ENCODE peak calls at places on chromosomes 11 and 22, in seven cellular contexts. I is transverse colon, F is IMR-90, Q is stomach, Z is brain microvascular endothelial cell, Y is tibial nerve, G is keratinocyte. B is an unnamed sample.
A peak's percentile ranks its signal among the peaks of the same experiment; 100 is the strongest.

GRCh38 chr11:82775736-82776346 is 42.2 kb upstream of the FAM181B start:
- DNase-seq in I (peak; percentile 40), F (peak; percentile 47), Q (no peak), Z (peak; percentile 67), Y (peak; percentile 9), G (no peak), B (no peak)

GRCh38 chr11:114080219-114080618 is 20.7 kb downstream of the ZBTB16 start:
- DNase-seq in I (no peak), F (no peak), Q (no peak), Z (no peak), Y (no peak), G (no peak), B (no peak)

GRCh38 chr11:119889111-119889510 is 160.1 kb upstream of the NECTIN1 start:
- DNase-seq in I (no peak), F (no peak), Q (no peak), Z (no peak), Y (no peak), G (no peak), B (no peak)

GRCh38 chr11:10413268-10413667 is 41.8 kb upstream of the AMPD3 start:
- DNase-seq in I (peak; percentile 33), F (peak; percentile 22), Q (no peak), Z (peak; percentile 36), Y (no peak), G (no peak), B (peak; percentile 33)

GRCh38 chr11:33553486-33553885 is 147.1 kb downstream of the C11orf91 start:
- DNase-seq in I (no peak), F (peak; percentile 43), Q (no peak), Z (no peak), Y (no peak), G (no peak), B (no peak)

GRCh38 chr22:19289475-19290161 is 1.9 kb downstream of the CLTCL1 start:
- DNase-seq in I (no peak), F (peak; percentile 81), Q (no peak), Z (peak; percentile 94), Y (no peak), G (peak; percentile 36), B (no peak)

GRCh38 chr11:35330156-35330889 is 89.0 kb downstream of the SLC1A2 start:
- DNase-seq in I (no peak), F (no peak), Q (no peak), Z (no peak), Y (no peak), G (no peak), B (no peak)

GRCh38 chr11:34223021-34223813 is 117.8 kb downstream of the NAT10 start:
- DNase-seq in I (peak; percentile 68), F (peak; percentile 87), Q (no peak), Z (peak; percentile 50), Y (peak; percentile 72), G (no peak), B (no peak)

GRCh38 chr11:116931206-116931953 is 94.0 kb upstream of the APOA1 start:
- DNase-seq in I (no peak), F (peak; percentile 53), Q (no peak), Z (no peak), Y (no peak), G (peak; percentile 13), B (peak; percentile 26)

GRCh38 chr11:106717222-106717621 is 301.1 kb downstream of the GUCY1A2 start:
- DNase-seq in I (no peak), F (no peak), Q (no peak), Z (no peak), Y (no peak), G (no peak), B (no peak)

GRCh38 chr11:127345819-127346459 is 345.4 kb upstream of the KIRREL3 start:
- DNase-seq in I (no peak), F (peak; percentile 33), Q (no peak), Z (peak; percentile 15), Y (peak; percentile 45), G (no peak), B (peak; percentile 2)

GRCh38 chr11:23090659-23091058 is 230.4 kb upstream of the CCDC179 start:
- DNase-seq in I (no peak), F (no peak), Q (no peak), Z (no peak), Y (no peak), G (no peak), B (no peak)

GRCh38 chr11:117314840-117315239 is 1.2 kb downstream of the BACE1 start:
- DNase-seq in I (no peak), F (no peak), Q (no peak), Z (no peak), Y (no peak), G (no peak), B (no peak)

GRCh38 chr11:41983458-41983857 is 524.0 kb upstream of the LRRC4C start:
- DNase-seq in I (no peak), F (no peak), Q (no peak), Z (no peak), Y (no peak), G (no peak), B (no peak)

GRCh38 chr11:58498464-58498863 is 9.4 kb downstream of the OR5B21 start:
- DNase-seq in I (peak; percentile 8), F (no peak), Q (no peak), Z (no peak), Y (no peak), G (no peak), B (no peak)

GRCh38 chr11:35235944-35236666 is 97.1 kb downstream of the CD44 start:
- DNase-seq in I (peak; percentile 68), F (no peak), Q (peak; percentile 72), Z (no peak), Y (no peak), G (no peak), B (peak; percentile 58)

GRCh38 chr11:1924646-1925372 is 5.3 kb downstream of the TNNT3 start:
- DNase-seq in I (no peak), F (no peak), Q (no peak), Z (no peak), Y (no peak), G (no peak), B (no peak)

GRCh38 chr11:63841554-63841953 is 2.6 kb downstream of the MARK2 start:
- DNase-seq in I (no peak), F (peak; percentile 22), Q (no peak), Z (no peak), Y (no peak), G (no peak), B (no peak)

GRCh38 chr22:39625554-39626537 is 55.3 kb downstream of the CACNA1I start:
- DNase-seq in I (no peak), F (no peak), Q (no peak), Z (no peak), Y (no peak), G (no peak), B (no peak)

GRCh38 chr22:28909375-28909774 is 26.0 kb downstream of the ZNRF3 start:
- DNase-seq in I (no peak), F (peak; percentile 58), Q (no peak), Z (peak; percentile 62), Y (no peak), G (no peak), B (no peak)

GRCh38 chr11:126748097-126748756 is 252.3 kb downstream of the KIRREL3 start:
- DNase-seq in I (no peak), F (no peak), Q (no peak), Z (no peak), Y (no peak), G (no peak), B (no peak)

GRCh38 chr11:132028380-132029240 is 658.2 kb downstream of the NTM start:
- DNase-seq in I (peak; percentile 46), F (peak; percentile 73), Q (peak; percentile 28), Z (no peak), Y (no peak), G (peak; percentile 25), B (no peak)
- TF ChIP-seq CTCF in I (no peak), F (peak; percentile 61), Q (no peak), Z (peak; percentile 79), Y (peak; percentile 21), G (peak; percentile 65), B (no peak)

GRCh38 chr11:47184711-47185304 is 1.4 kb downstream of the PACSIN3 start:
- DNase-seq in I (no peak), F (no peak), Q (peak; percentile 87), Z (no peak), Y (no peak), G (no peak), B (no peak)
- H3K27ac ChIP-seq in I (peak overlapping the region; percentile 91), F (peak overlapping the region; percentile 48), Q (peak overlapping the region; percentile 86), Z (no peak overlapping the region), Y (peak overlapping the region; percentile 93), G (peak overlapping the region; percentile 82), B (no peak overlapping the region)

GRCh38 chr11:107996025-107996776 is 12.5 kb upstream of the CUL5 start:
- DNase-seq in I (peak; percentile 30), F (no peak), Q (peak; percentile 66), Z (no peak), Y (no peak), G (no peak), B (no peak)

GRCh38 chr11:107988397-107989158 is 20.1 kb upstream of the CUL5 start:
- DNase-seq in I (no peak), F (no peak), Q (no peak), Z (no peak), Y (no peak), G (no peak), B (no peak)

GRCh38 chr11:107991868-107992414 is 16.8 kb upstream of the CUL5 start:
- DNase-seq in I (no peak), F (no peak), Q (no peak), Z (no peak), Y (no peak), G (no peak), B (no peak)
- H3K27me3 ChIP-seq in I (no peaks in the 10 kb centered on the region), F (no peaks in the 10 kb centered on the region), Q (no peaks in the 10 kb centered on the region), Z (no peaks in the 10 kb centered on the region), Y (no peaks in the 10 kb centered on the region), G (no peaks in the 10 kb centered on the region), B (no peaks in the 10 kb centered on the region)

GRCh38 chr11:17394743-17395390 is 6.4 kb upstream of the KCNJ11 start:
- DNase-seq in I (no peak), F (no peak), Q (no peak), Z (no peak), Y (no peak), G (no peak), B (no peak)
- TF ChIP-seq CTCF in I (no peak), F (no peak), Q (no peak), Z (no peak), Y (no peak), G (no peak), B (no peak)

GRCh38 chr11:72723508-72723907 is 28.7 kb downstream of the ARAP1 start:
- DNase-seq in I (no peak), F (no peak), Q (peak; percentile 53), Z (no peak), Y (no peak), G (peak; percentile 38), B (no peak)
- H3K27ac ChIP-seq in I (peak overlapping the region; percentile 91), F (no peak overlapping the region), Q (peak overlapping the region; percentile 88), Z (no peak overlapping the region), Y (peak overlapping the region; percentile 45), G (peak overlapping the region; percentile 93), B (no peak overlapping the region)

DNA sequence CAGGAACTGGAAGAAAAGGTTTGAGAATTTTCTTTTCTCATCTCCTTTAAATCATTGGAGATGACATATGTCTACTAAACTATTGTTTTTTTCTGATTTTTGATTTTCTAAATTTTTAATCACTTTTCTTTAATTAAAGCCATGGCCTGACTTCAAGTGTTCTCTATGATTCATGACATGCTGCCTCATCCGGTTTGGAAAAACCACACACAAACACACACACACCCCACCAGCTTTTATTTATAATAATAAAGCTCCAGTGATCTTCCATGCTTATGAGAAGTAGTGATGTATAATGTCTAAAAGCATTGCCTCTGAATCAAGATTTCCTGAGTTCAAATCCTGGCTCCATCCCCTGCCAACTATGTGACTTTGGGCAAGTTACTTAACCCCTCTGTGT is 179.2 kb downstream of the SPON1 start:
- DNase-seq in I (no peak), F (no peak), Q (no peak), Z (no peak), Y (no peak), G (no peak), B (no peak)
- H3K27me3 ChIP-seq in I (no peaks in the 10 kb centered on the region), F (peaks cover 2% of the 10 kb centered on the region), Q (no peaks in the 10 kb centered on the region), Z (no peaks in the 10 kb centered on the region), Y (no peaks in the 10 kb centered on the region), G (no peaks in the 10 kb centered on the region), B (no peaks in the 10 kb centered on the region)

B was measured in CD4-positive, alpha-beta T cell.